ENCODE peak calls at places on chromosomes 4 and X, in seven cellular contexts. H is SK-N-SH, J is stomach, O is ovary, T is PC-9, N is GM23338, P is heart right ventricle. L is an unnamed sample.

GRCh38 chrX:63993936-63994335 is 208.9 kb upstream of the ARHGEF9 start:
- DNase-seq in H (no peak), J (no peak), O (no peak), T (no peak), N (no peak), P (no peak), L (no peak)

GRCh38 chr4:42767669-42768068 is 110.8 kb upstream of the ATP8A1 start:
- DNase-seq in H (no peak), J (no peak), O (no peak), T (no peak), N (peak; percentile 24), P (no peak), L (no peak)

GRCh38 chr4:48665555-48666186 is 114.4 kb downstream of the FRYL start:
- DNase-seq in H (no peak), J (no peak), O (no peak), T (peak; percentile 71), N (no peak), P (no peak), L (no peak)

GRCh38 chrX:153687121-153688039 is at the start of gene SLC6A8:
- DNase-seq in H (peak; percentile 87), J (peak; percentile 74), O (peak; percentile 71), T (no peak), N (peak; percentile 60), P (peak; percentile 73), L (peak; percentile 86)

GRCh38 chrX:107290019-107290418 is 83.6 kb downstream of the DNAAF6 start:
- DNase-seq in H (no peak), J (no peak), O (no peak), T (no peak), N (no peak), P (no peak), L (no peak)

GRCh38 chr4:20253799-20254409 is 2.2 kb downstream of the SLIT2 start:
- DNase-seq in H (peak; percentile 67), J (no peak), O (peak; percentile 46), T (no peak), N (peak; percentile 36), P (no peak), L (peak; percentile 45)

GRCh38 chr4:140092094-140092820 is 61.7 kb downstream of the MAML3 start:
- DNase-seq in H (peak; percentile 74), J (peak; percentile 43), O (peak; percentile 40), T (peak; percentile 36), N (peak; percentile 78), P (peak; percentile 45), L (no peak)

GRCh38 chr4:159902648-159903047 is 799.8 kb downstream of the RAPGEF2 start:
- DNase-seq in H (peak; percentile 34), J (no peak), O (no peak), T (no peak), N (no peak), P (no peak), L (no peak)

GRCh38 chr4:3307060-3307459 is 14.2 kb downstream of the RGS12 start:
- DNase-seq in H (no peak), J (no peak), O (peak; percentile 32), T (no peak), N (no peak), P (no peak), L (peak; percentile 5)

GRCh38 chr4:107719211-107719926 is 665 bp downstream of the PAPSS1 start:
- DNase-seq in H (no peak), J (no peak), O (no peak), T (no peak), N (peak; percentile 71), P (no peak), L (no peak)

GRCh38 chr4:111399523-111400135 is 745.6 kb upstream of the FAM241A start:
- DNase-seq in H (no peak), J (no peak), O (no peak), T (no peak), N (no peak), P (peak; percentile 8), L (no peak)

GRCh38 chrX:40149286-40150175 is 51.8 kb upstream of the BCOR start:
- DNase-seq in H (no peak), J (no peak), O (no peak), T (no peak), N (peak; percentile 29), P (no peak), L (no peak)

GRCh38 chr4:153780876-153781275 is 8.0 kb downstream of the SFRP2 start:
- DNase-seq in H (no peak), J (no peak), O (no peak), T (no peak), N (no peak), P (no peak), L (no peak)

GRCh38 chrX:113157496-113157895 is 316.9 kb upstream of the AMOT start:
- DNase-seq in H (no peak), J (no peak), O (no peak), T (no peak), N (peak; percentile 22), P (no peak), L (no peak)

GRCh38 chr4:127783026-127783769 is 1.1 kb downstream of the HSPA4L start:
- DNase-seq in H (peak; percentile 46), J (peak; percentile 60), O (peak; percentile 77), T (peak; percentile 82), N (peak; percentile 69), P (peak; percentile 80), L (peak; percentile 70)

GRCh38 chr4:55411621-55412020 is 15.9 kb downstream of the TMEM165 start:
- DNase-seq in H (no peak), J (no peak), O (no peak), T (no peak), N (no peak), P (no peak), L (no peak)

GRCh38 chrX:147891886-147892285 is 19.8 kb upstream of the FMR1 start:
- DNase-seq in H (no peak), J (no peak), O (no peak), T (no peak), N (no peak), P (no peak), L (no peak)

GRCh38 chr4:140963883-140964282 is 169.4 kb downstream of the RNF150 start:
- DNase-seq in H (no peak), J (no peak), O (no peak), T (no peak), N (no peak), P (no peak), L (no peak)

GRCh38 chr4:186643501-186644315 is 79.9 kb downstream of the FAT1 start:
- DNase-seq in H (no peak), J (no peak), O (no peak), T (peak; percentile 82), N (no peak), P (no peak), L (no peak)

GRCh38 chr4:148431401-148431800 is 10.8 kb downstream of the NR3C2 start:
- DNase-seq in H (peak; percentile 10), J (no peak), O (no peak), T (no peak), N (no peak), P (no peak), L (no peak)

GRCh38 chr4:89294583-89295244 is 12.9 kb downstream of the GPRIN3 start:
- DNase-seq in H (no peak), J (no peak), O (no peak), T (no peak), N (no peak), P (no peak), L (no peak)

GRCh38 chr4:78131403-78131802 is 74.3 kb downstream of the FRAS1 start:
- DNase-seq in H (no peak), J (no peak), O (no peak), T (no peak), N (no peak), P (no peak), L (no peak)

GRCh38 chr4:81963506-81964020 is 410.2 kb downstream of the HNRNPD start:
- DNase-seq in H (no peak), J (no peak), O (no peak), T (no peak), N (peak; percentile 67), P (no peak), L (no peak)

GRCh38 chr4:106898621-106899230 is 137.4 kb downstream of the DKK2 start:
- DNase-seq in H (peak; percentile 33), J (no peak), O (no peak), T (no peak), N (peak; percentile 85), P (no peak), L (no peak)

GRCh38 chr4:8534129-8534528 is 46.1 kb upstream of the GPR78 start:
- DNase-seq in H (no peak), J (peak; percentile 67), O (peak; percentile 33), T (peak; percentile 94), N (peak; percentile 98), P (no peak), L (no peak)

GRCh38 chr4:7124643-7125442 is 57.0 kb upstream of the GRPEL1 start:
- DNase-seq in H (no peak), J (peak; percentile 66), O (peak; percentile 76), T (no peak), N (peak; percentile 33), P (peak; percentile 31), L (peak; percentile 66)

GRCh38 chr4:41281038-41281634 is 24.4 kb downstream of the UCHL1 start:
- DNase-seq in H (peak; percentile 84), J (no peak), O (no peak), T (peak; percentile 72), N (peak; percentile 93), P (peak; percentile 62), L (peak; percentile 30)

GRCh38 chr4:26124753-26125236 is 196.0 kb upstream of the RBPJ start:
- DNase-seq in H (no peak), J (no peak), O (no peak), T (no peak), N (peak; percentile 20), P (no peak), L (no peak)

GRCh38 chr4:66688674-66689073 is 856.6 kb downstream of the CENPC start:
- DNase-seq in H (peak; percentile 2), J (no peak), O (no peak), T (no peak), N (peak; percentile 6), P (no peak), L (no peak)
- TF ChIP-seq CTCF in H (peak; percentile 58), J (no peak), O (no peak), T (no peak), N (no peak), P (no peak), L (no peak)

GRCh38 chr4:1222036-1222789 is 26.7 kb downstream of the CTBP1 start:
- DNase-seq in H (no peak), J (no peak), O (no peak), T (no peak), N (no peak), P (no peak), L (no peak)
- H3K36me3 ChIP-seq in H (peaks cover 68% of the 10 kb centered on the region), J (peaks cover 90% of the 10 kb centered on the region), O (no peaks in the 10 kb centered on the region), T (peaks cover 8% of the 10 kb centered on the region), N (peaks cover 11% of the 10 kb centered on the region), P (peaks cover 100% of the 10 kb centered on the region), L (peaks cover 89% of the 10 kb centered on the region)

GRCh38 chr4:53780736-53781400 is 189.6 kb upstream of the LNX1 start:
- DNase-seq in H (no peak), J (no peak), O (no peak), T (no peak), N (no peak), P (no peak), L (no peak)
- H3K27ac ChIP-seq in H (no peak overlapping the region), J (peak overlapping the region; percentile 45), O (no peak overlapping the region), T (no peak overlapping the region), N (no peak overlapping the region), P (no peak overlapping the region), L (no peak overlapping the region)

GRCh38 chrX:100654256-100654655 is 10.3 kb downstream of the SRPX2 start:
- DNase-seq in H (peak; percentile 21), J (no peak), O (no peak), T (no peak), N (peak; percentile 60), P (no peak), L (no peak)
- TF ChIP-seq CTCF in H (peak; percentile 42), J (no peak), O (peak; percentile 12), T (no peak), N (peak; percentile 53), P (peak; percentile 13), L (no peak)

GRCh38 chr4:168884251-168885124 is 125.6 kb downstream of the CBR4 start:
- DNase-seq in H (no peak), J (no peak), O (no peak), T (no peak), N (no peak), P (no peak), L (no peak)
- H3K36me3 ChIP-seq in H (peaks cover 33% of the 10 kb centered on the region), J (peaks cover 15% of the 10 kb centered on the region), O (no peaks in the 10 kb centered on the region), T (peaks cover 11% of the 10 kb centered on the region), N (no peaks in the 10 kb centered on the region), P (peaks cover 57% of the 10 kb centered on the region), L (peaks cover 41% of the 10 kb centered on the region)

L was measured in tibial artery.